ENCODE peak calls at places on chromosomes 7 and 10, in ten cellular contexts. A, Y, D, F, Q, V, U, H, X and P are unnamed samples. For H3K4me1, the result is how much of the 10 kb centered on the place peaks cover.

GRCh38 chr7:37643876-37644275 is 39.7 kb upstream of the GPR141 start:
- DNase-seq in A (no peak), Y (peak), D (no peak), F (no peak), Q (no peak), V (no peak), U (no peak), H (peak), X (no peak), P (no peak)

GRCh38 chr10:133141144-133141962 is 18.7 kb upstream of the KNDC1 start:
- DNase-seq in A (peak), Y (no peak), D (no peak), F (no peak), Q (no peak), V (peak), U (no peak), H (no peak), X (peak), P (no peak)

GRCh38 chr7:157875230-157876179 is 538.7 kb downstream of the DNAJB6 start:
- DNase-seq in A (no peak), Y (peak), D (no peak), F (no peak), Q (no peak), V (no peak), U (peak), H (no peak), X (no peak), P (no peak)

GRCh38 chr10:132637477-132638129 is 100.0 kb downstream of the INPP5A start:
- DNase-seq in A (no peak), Y (peak), D (peak), F (no peak), Q (peak), V (peak), U (peak), H (no peak), X (no peak), P (no peak)

GRCh38 chr10:3868274-3868669 is 83.3 kb upstream of the KLF6 start:
- DNase-seq in A (no peak), Y (no peak), D (no peak), F (no peak), Q (no peak), V (no peak), U (no peak), H (no peak), X (no peak), P (no peak)

GRCh38 chr10:31129261-31129660 is 97.6 kb upstream of the ZNF438 start:
- DNase-seq in A (no peak), Y (peak), D (no peak), F (no peak), Q (peak), V (peak), U (peak), H (no peak), X (no peak), P (peak)

GRCh38 chr7:155984028-155984607 is 171.9 kb upstream of the SHH start:
- DNase-seq in A (peak), Y (no peak), D (no peak), F (no peak), Q (no peak), V (peak), U (no peak), H (no peak), X (no peak), P (no peak)

GRCh38 chr7:27102578-27103442 is at the start of gene HOXA2:
- DNase-seq in A (no peak), Y (no peak), D (no peak), F (peak), Q (peak), V (peak), U (no peak), H (no peak), X (no peak), P (peak)

GRCh38 chr7:137578541-137578940 is 235.0 kb upstream of the PTN start:
- DNase-seq in A (no peak), Y (no peak), D (no peak), F (no peak), Q (no peak), V (no peak), U (no peak), H (no peak), X (no peak), P (no peak)

GRCh38 chr10:71667374-71667750 is 52.2 kb downstream of the C10orf105 start:
- DNase-seq in A (no peak), Y (no peak), D (peak), F (no peak), Q (no peak), V (no peak), U (no peak), H (no peak), X (no peak), P (no peak)

GRCh38 chr7:27242580-27243339 is at the start of gene EVX1:
- DNase-seq in A (no peak), Y (peak), D (no peak), F (no peak), Q (no peak), V (no peak), U (no peak), H (no peak), X (no peak), P (peak)

GRCh38 chr7:157689269-157690057 is 352.7 kb downstream of the DNAJB6 start:
- DNase-seq in A (no peak), Y (no peak), D (no peak), F (no peak), Q (peak), V (no peak), U (no peak), H (no peak), X (peak), P (no peak)

GRCh38 chr7:116800594-116800993 is 61.8 kb upstream of the CAPZA2 start:
- DNase-seq in A (no peak), Y (no peak), D (no peak), F (no peak), Q (no peak), V (no peak), U (no peak), H (no peak), X (no peak), P (no peak)

GRCh38 chr7:7944619-7945282 is 23.8 kb upstream of the GLCCI1 start:
- DNase-seq in A (no peak), Y (no peak), D (peak), F (no peak), Q (no peak), V (no peak), U (no peak), H (no peak), X (no peak), P (peak)

GRCh38 chr7:65722361-65722792 is 150.5 kb upstream of the VKORC1L1 start:
- DNase-seq in A (no peak), Y (peak), D (peak), F (no peak), Q (peak), V (peak), U (peak), H (no peak), X (no peak), P (peak)

GRCh38 chr10:57692255-57692980 is 575.3 kb downstream of the IPMK start:
- DNase-seq in A (no peak), Y (peak), D (no peak), F (no peak), Q (no peak), V (no peak), U (no peak), H (no peak), X (no peak), P (no peak)

GRCh38 chr10:89846786-89847185 is 145.4 kb downstream of the KIF20B start:
- DNase-seq in A (no peak), Y (no peak), D (no peak), F (no peak), Q (no peak), V (no peak), U (no peak), H (no peak), X (no peak), P (no peak)

GRCh38 chr10:21372651-21373410 is 152.7 kb downstream of the SKIDA1 start:
- DNase-seq in A (no peak), Y (peak), D (peak), F (no peak), Q (peak), V (no peak), U (peak), H (no peak), X (no peak), P (peak)

GRCh38 chr10:91552706-91553105 is 80.2 kb downstream of the PPP1R3C start:
- DNase-seq in A (no peak), Y (peak), D (no peak), F (no peak), Q (no peak), V (no peak), U (no peak), H (no peak), X (no peak), P (no peak)

GRCh38 chr7:146892151-146892550 is 775.5 kb downstream of the CNTNAP2 start:
- DNase-seq in A (no peak), Y (no peak), D (no peak), F (no peak), Q (no peak), V (no peak), U (no peak), H (no peak), X (no peak), P (no peak)

GRCh38 chr7:7795203-7795602 is 76.8 kb upstream of the RPA3 start:
- DNase-seq in A (no peak), Y (no peak), D (no peak), F (no peak), Q (no peak), V (no peak), U (no peak), H (no peak), X (no peak), P (no peak)

GRCh38 chr7:123709525-123709924 is 39.3 kb downstream of the WASL start:
- DNase-seq in A (no peak), Y (no peak), D (no peak), F (no peak), Q (no peak), V (no peak), U (no peak), H (no peak), X (no peak), P (no peak)

DNA sequence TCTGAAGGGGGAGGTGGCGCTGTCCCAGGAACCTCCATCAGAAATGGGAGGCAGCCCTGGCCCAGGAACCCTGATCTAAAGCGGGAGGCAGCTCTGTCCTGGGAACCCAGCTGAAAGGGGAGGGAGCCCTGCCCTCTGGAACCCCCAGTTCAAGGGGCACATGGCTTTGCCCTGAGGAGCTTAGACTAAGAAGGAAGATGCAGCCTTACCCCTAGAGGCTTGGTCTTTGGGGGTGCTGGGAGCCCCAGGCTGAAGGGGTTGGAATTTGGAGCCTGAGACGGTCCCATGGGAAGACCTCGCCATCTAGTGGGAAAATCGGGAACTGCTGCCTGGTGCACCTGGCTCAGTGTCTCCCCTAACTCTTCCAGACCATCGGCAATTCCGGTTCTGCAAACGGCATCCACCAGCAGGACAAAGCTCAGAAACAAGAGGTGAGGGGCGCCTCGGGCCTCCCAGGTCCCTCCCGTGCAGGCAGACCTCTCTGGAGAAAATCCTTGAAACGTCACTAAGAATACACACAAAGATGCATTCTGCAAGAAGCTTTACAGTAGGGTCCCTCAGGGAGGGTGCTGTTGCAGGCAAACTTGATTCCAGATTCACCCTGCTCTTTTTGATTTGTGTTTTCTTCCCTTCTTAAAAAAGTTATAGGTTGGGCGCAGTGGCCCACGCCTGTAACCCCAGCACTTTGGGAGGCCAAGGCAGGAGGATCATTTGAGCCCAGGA is 52.4 kb upstream of the GTF2IRD1 start:
- DNase-seq in A (peak), Y (peak), D (no peak), F (no peak), Q (peak), V (peak), U (peak), H (peak), X (peak), P (peak)
- TF ChIP-seq POLR2A in A (no peak), Y (no peak), D (no peak), F (no peak), Q (no peak), V (no peak), U (no peak), H (no peak), X (no peak), P (no peak)

GRCh38 chr7:102429141-102429904 is 4.1 kb upstream of the ORAI2 start:
- DNase-seq in A (no peak), Y (no peak), D (no peak), F (no peak), Q (no peak), V (no peak), U (no peak), H (no peak), X (no peak), P (no peak)

GRCh38 chr7:102433319-102434038 is at the start of gene ORAI2:
- DNase-seq in A (peak), Y (peak), D (no peak), F (no peak), Q (peak), V (peak), U (peak), H (no peak), X (peak), P (peak)

GRCh38 chr7:102432476-102433318 is 678 bp upstream of the ORAI2 start:
- DNase-seq in A (no peak), Y (no peak), D (no peak), F (no peak), Q (no peak), V (no peak), U (no peak), H (no peak), X (no peak), P (peak)

GRCh38 chr7:102434039-102434481 is 685 bp downstream of the ORAI2 start:
- DNase-seq in A (no peak), Y (no peak), D (no peak), F (no peak), Q (no peak), V (no peak), U (no peak), H (no peak), X (no peak), P (no peak)

DNA sequence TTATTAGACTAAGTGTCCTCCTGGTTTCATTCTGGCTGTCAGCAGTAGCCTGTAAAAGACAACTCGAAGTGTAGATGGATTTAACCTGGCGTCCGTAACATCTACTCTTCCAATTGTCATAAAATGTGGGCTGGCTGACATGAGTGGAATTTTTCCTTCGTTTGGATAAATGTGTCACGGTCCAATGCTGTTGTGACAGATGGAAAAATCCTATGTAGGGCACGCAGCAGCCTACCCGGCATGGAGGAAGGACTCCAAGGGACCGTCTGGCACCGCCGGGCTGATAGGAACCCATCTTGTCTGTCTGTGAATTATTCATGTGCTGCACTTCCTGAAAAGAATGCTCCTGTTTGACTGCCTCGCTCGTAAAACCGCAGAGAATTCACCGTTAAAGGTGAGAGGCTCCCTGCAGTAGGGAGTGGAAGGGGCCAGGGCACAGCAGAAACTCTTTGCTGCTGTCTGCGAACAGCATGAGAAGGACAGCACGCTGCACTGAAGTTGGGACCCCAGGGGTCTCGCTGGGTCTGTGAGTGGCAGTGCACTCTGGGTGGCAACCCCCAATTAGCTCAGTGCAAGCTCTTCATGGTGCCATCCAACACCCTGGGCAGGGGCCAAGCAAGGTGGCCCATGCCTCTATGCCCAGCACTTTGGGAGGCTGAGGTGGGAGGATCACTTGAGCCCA is 1.6 kb upstream of the ORAI2 start:
- DNase-seq in A (no peak), Y (peak), D (no peak), F (no peak), Q (no peak), V (no peak), U (no peak), H (no peak), X (no peak), P (peak)
- TF ChIP-seq EP300 in A (no peak), Y (no peak), D (no peak), F (no peak), Q (no peak), V (no peak), U (no peak), H (no peak), X (no peak), P (no peak)

DNA sequence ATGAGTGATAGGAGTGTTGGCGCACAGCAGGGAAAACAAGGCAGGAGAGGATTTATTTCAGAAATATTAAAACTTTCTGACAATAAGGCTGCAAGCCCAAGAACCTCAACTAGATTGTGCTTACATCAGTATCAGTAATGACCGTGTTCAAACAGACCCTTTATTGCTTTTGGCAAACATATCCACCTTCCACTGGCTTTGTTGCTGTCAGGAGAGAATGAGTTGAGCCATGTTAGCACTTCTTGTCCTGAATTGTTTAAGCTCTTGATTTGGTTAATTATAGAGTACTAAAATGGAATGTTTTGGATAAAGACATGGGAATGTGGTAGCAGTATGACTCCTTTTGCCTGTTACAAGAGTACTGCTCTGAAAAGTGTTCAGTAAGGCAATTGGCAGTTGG is 3.8 kb downstream of the AHCYL2 start:
- DNase-seq in A (no peak), Y (no peak), D (no peak), F (no peak), Q (no peak), V (no peak), U (no peak), H (no peak), X (no peak), P (no peak)
- H3K4me1 ChIP-seq in A (under half), Y (under half), D (under half), F (under half), Q (under half), V (under half), U (under half), H (under half), X (under half), P (under half)

DNA sequence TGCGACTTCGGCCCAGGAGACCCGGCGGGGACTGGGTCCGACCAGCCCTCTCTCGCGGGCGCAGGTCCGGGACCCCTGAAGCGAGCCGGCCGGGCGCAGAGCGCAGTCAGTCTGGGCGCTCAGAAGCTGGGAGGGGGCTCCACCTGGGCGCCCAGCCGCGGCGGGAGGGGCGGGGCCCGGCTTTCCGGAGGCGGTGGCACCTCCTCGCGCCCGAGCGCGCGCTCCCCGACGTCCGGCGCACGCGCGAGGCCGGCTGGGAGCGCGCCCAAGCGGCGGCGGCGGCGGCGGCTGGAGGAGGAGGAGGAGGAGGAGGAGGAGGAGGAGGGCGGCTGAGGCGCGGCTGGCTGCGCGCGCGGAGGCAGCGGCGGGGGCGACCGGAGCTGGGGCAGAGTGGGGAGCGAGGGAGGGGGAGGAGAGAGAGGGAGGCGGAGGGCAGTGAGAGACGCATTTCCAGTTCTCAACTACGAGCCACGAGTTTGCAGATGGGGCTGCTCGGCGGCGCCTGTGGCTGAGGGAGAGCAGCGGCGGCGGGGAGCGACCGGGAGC is at the start of gene PALS2:
- DNase-seq in A (peak), Y (peak), D (no peak), F (no peak), Q (peak), V (peak), U (peak), H (no peak), X (peak), P (peak)
- TF ChIP-seq POLR2A in A (no peak), Y (peak), D (peak), F (no peak), Q (peak), V (no peak), U (peak), H (no peak), X (peak), P (no peak)

DNA sequence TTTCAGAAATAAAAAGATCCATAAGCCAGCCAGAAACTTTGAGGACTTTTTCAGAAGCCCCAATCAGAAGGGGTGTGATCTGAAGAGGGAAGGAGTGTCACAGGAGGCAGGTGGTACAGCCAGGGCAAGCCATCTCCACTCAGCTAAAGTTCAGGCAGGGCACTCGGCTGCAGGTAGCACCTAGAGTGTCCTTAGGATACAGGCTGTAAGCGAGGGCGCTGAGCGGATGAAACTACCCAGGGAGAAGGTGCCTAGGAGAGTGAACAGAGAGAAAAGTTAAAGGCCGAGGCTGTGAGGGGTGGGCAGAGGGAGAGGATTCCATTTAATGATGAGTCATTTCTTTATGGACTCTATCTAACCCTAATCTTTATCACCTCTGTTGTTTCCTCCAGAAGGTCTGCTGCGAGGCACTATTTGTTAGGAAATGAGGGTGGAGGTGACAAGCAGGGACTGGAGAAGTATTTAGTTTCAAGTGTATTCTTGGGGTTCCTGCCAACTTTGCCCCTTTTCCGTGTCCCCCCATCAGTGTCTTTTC is 29.8 kb upstream of the ZCCHC24 start:
- DNase-seq in A (no peak), Y (no peak), D (no peak), F (no peak), Q (no peak), V (no peak), U (no peak), H (no peak), X (no peak), P (no peak)
- TF ChIP-seq EP300 in A (no peak), Y (no peak), D (no peak), F (no peak), Q (no peak), V (no peak), U (no peak), H (no peak), X (no peak), P (no peak)

DNA sequence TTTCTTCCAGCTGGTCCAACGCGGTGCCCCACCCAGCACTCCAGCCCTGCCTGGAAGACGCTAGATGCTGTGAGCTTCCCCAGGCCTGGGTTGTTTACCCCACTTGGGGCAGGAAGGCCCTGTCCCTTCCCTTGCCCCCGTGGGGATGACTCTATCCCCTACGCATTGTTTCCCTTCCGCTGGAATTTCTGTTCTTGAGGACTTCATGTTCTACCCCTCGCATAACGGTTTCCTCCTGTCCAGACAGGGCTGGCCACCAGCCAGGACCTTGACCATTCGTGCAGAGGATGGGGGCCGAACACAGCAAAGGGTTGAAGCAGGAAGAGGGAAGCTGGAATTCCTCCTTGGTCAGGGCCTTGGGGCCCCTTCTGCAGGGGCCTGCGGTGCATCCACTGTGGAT is 14.7 kb upstream of the SERPINE1 start:
- DNase-seq in A (no peak), Y (no peak), D (no peak), F (no peak), Q (peak), V (peak), U (no peak), H (no peak), X (no peak), P (no peak)
- H3K4me1 ChIP-seq in A (under half), Y (under half), D (under half), F (under half), Q (under half), V (under half), U (under half), H (under half), X (under half), P (under half)